ENCODE peak calls at places on chromosomes 7 and 10, in six cellular contexts. D, L, Q, T, E and I are unnamed samples. For H3K4me1, the result is how much of the 10 kb centered on the place peaks cover.

GRCh38 chr7:53947670-53948226 is 594.4 kb upstream of the VSTM2A start:
- DNase-seq in D (no peak), L (no peak), Q (no peak), T (no peak), E (no peak), I (no peak)

GRCh38 chr10:129853236-129853946 is 110.7 kb downstream of the EBF3 start:
- DNase-seq in D (peak), L (no peak), Q (no peak), T (no peak), E (no peak), I (no peak)

GRCh38 chr10:125257521-125258105 is 97.2 kb upstream of the CTBP2 start:
- DNase-seq in D (no peak), L (no peak), Q (no peak), T (no peak), E (no peak), I (no peak)

GRCh38 chr7:105853931-105854419 is 22.4 kb downstream of the ATXN7L1 start:
- DNase-seq in D (no peak), L (no peak), Q (no peak), T (no peak), E (no peak), I (no peak)

GRCh38 chr7:128035712-128036111 is 4.5 kb upstream of the LRRC4 start:
- DNase-seq in D (peak), L (no peak), Q (no peak), T (peak), E (no peak), I (no peak)

GRCh38 chr7:38312776-38313175 is 39.3 kb upstream of the TARP start:
- DNase-seq in D (no peak), L (no peak), Q (no peak), T (no peak), E (no peak), I (no peak)

GRCh38 chr7:111985802-111986201 is 220.4 kb downstream of the DOCK4 start:
- DNase-seq in D (no peak), L (no peak), Q (no peak), T (no peak), E (no peak), I (no peak)

GRCh38 chr10:90912854-90913479 is 7.9 kb downstream of the ANKRD1 start:
- DNase-seq in D (no peak), L (no peak), Q (no peak), T (no peak), E (no peak), I (no peak)

GRCh38 chr7:17109017-17109416 is 189.4 kb upstream of the AHR start:
- DNase-seq in D (no peak), L (no peak), Q (no peak), T (no peak), E (no peak), I (no peak)

GRCh38 chr10:31808258-31809218 is 120.1 kb downstream of the ARHGAP12 start:
- DNase-seq in D (peak), L (peak), Q (peak), T (peak), E (no peak), I (no peak)

GRCh38 chr10:100009283-100009792 is 409 bp downstream of the DNMBP start:
- DNase-seq in D (peak), L (no peak), Q (no peak), T (no peak), E (no peak), I (no peak)

GRCh38 chr7:118328505-118329211 is 104.2 kb downstream of the ANKRD7 start:
- DNase-seq in D (no peak), L (no peak), Q (no peak), T (no peak), E (no peak), I (no peak)

GRCh38 chr7:113698556-113699220 is 220.1 kb downstream of the PPP1R3A start:
- DNase-seq in D (peak), L (peak), Q (no peak), T (peak), E (no peak), I (peak)

GRCh38 chr7:46885167-46885566 is 696.7 kb downstream of the TNS3 start:
- DNase-seq in D (no peak), L (no peak), Q (no peak), T (no peak), E (no peak), I (no peak)

GRCh38 chr10:28765641-28766040 is 88.3 kb downstream of the BAMBI start:
- DNase-seq in D (no peak), L (no peak), Q (no peak), T (no peak), E (no peak), I (no peak)

GRCh38 chr7:106165328-106165727 is 53.2 kb upstream of the SYPL1 start:
- DNase-seq in D (no peak), L (no peak), Q (no peak), T (no peak), E (no peak), I (no peak)

GRCh38 chr10:107141539-107142061 is 22.9 kb downstream of the SORCS1 start:
- DNase-seq in D (no peak), L (no peak), Q (no peak), T (no peak), E (no peak), I (no peak)

GRCh38 chr10:110410329-110411046 is 87.2 kb upstream of the DUSP5 start:
- DNase-seq in D (peak), L (peak), Q (no peak), T (peak), E (no peak), I (no peak)

GRCh38 chr7:155752756-155753445 is 59.4 kb downstream of the SHH start:
- DNase-seq in D (no peak), L (no peak), Q (peak), T (no peak), E (no peak), I (no peak)

GRCh38 chr7:131103997-131104396 is 223.7 kb upstream of the MKLN1 start:
- DNase-seq in D (no peak), L (no peak), Q (no peak), T (no peak), E (no peak), I (no peak)

GRCh38 chr10:93269281-93269680 is 195.6 kb downstream of the CYP26A1 start:
- DNase-seq in D (no peak), L (no peak), Q (no peak), T (no peak), E (no peak), I (no peak)

GRCh38 chr10:43868362-43868672 is 219.6 kb upstream of the ZNF32 start:
- DNase-seq in D (no peak), L (no peak), Q (no peak), T (no peak), E (no peak), I (no peak)

GRCh38 chr10:76012928-76013327 is 581.5 kb downstream of the LRMDA start:
- DNase-seq in D (no peak), L (no peak), Q (no peak), T (no peak), E (no peak), I (no peak)

GRCh38 chr10:64115913-64116643 is 594.9 kb downstream of the REEP3 start:
- DNase-seq in D (no peak), L (no peak), Q (no peak), T (no peak), E (no peak), I (no peak)

GRCh38 chr10:69045441-69046300 is 42.2 kb upstream of the SRGN start:
- DNase-seq in D (no peak), L (no peak), Q (peak), T (no peak), E (no peak), I (no peak)

GRCh38 chr7:35624299-35625186 is 70.4 kb downstream of the HERPUD2 start:
- DNase-seq in D (peak), L (peak), Q (no peak), T (peak), E (peak), I (peak)

GRCh38 chr7:139752148-139752547 is 25.6 kb downstream of the HIPK2 start:
- DNase-seq in D (no peak), L (no peak), Q (no peak), T (no peak), E (no peak), I (no peak)

GRCh38 chr7:139753079-139753692 is 24.6 kb downstream of the HIPK2 start:
- DNase-seq in D (no peak), L (no peak), Q (no peak), T (peak), E (no peak), I (no peak)

GRCh38 chr7:139752600-139752999 is 25.2 kb downstream of the HIPK2 start:
- DNase-seq in D (no peak), L (no peak), Q (no peak), T (no peak), E (no peak), I (no peak)

GRCh38 chr7:139750459-139751095 is 27.2 kb downstream of the HIPK2 start:
- DNase-seq in D (no peak), L (no peak), Q (no peak), T (no peak), E (no peak), I (no peak)

DNA sequence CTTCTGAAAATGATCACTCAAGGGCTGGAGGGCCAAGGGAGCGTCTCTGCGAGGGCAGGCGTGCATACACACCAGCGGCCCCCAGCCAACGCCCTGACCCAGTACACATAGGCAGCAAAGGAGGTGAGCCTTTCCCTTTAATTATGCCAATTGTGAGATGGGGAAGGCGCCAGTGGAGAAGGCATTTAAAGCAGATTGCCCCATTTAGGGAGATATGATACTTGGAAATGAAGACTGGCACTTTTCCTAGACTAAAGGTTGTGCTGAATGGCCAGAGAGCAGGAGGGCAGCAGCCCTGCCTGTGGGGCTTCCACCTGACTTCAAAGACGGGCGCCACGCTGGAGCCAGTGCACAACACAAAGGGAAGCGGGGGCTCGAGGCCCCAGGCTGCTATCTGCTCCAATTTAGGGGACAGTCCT is 24.1 kb downstream of the HIPK2 start:
- DNase-seq in D (no peak), L (no peak), Q (no peak), T (no peak), E (no peak), I (no peak)
- H3K4me1 ChIP-seq in D (under half), L (under half), Q (under half), T (under half), E (under half), I (under half)

DNA sequence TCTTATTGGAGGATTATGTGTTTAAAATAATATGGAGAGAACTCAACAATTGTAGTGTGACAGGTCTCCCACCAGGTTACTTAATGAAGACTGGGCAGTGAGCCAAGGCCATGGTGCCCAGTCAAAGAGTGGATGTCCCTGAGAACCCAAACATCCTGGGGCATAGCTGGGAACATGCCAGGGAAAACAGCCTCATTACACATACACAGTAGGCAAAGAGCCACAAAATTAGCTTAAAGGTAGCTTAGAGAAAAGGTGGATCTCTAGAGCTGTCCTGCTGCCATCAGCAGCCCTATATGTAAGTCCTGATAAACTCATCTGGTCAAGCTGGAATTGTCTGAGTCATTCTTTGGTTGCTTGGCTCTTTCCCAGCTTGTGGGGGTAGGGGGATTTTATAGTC is 287.8 kb downstream of the PHF14 start:
- DNase-seq in D (peak), L (peak), Q (no peak), T (no peak), E (no peak), I (no peak)
- TF ChIP-seq ZNF274 in D (no peak), L (no peak), Q (no peak), T (no peak), E (no peak), I (no peak)

GRCh38 chr7:50588937-50589336 is 23.7 kb upstream of the DDC start:
- DNase-seq in D (no peak), L (no peak), Q (no peak), T (no peak), E (no peak), I (peak)
- TF ChIP-seq YY1 in D (no peak), L (no peak), Q (no peak), T (no peak), E (peak), I (no peak)

DNA sequence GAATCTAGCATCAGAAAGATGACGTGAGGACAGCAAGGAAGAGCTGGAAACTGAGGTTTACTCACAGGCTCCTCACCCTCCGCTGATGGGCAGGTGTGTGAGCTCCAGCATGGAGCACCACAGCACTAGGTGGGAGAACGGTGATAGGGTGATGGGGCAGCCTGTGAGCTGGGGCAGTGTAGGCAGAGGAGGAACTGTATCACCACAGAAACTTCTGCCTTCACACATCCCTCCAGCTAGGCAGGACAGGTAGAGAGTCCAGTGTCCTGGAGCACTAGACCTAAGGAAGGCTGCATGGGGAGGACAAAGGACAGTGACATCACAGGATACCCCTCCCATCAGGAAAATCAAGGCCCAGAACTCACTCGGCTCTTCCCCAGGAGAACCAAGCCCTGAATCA is 241.8 kb upstream of the PRSS58 start:
- DNase-seq in D (no peak), L (no peak), Q (no peak), T (no peak), E (no peak), I (no peak)
- H3K4me1 ChIP-seq in D (under half), L (under half), Q (under half), T (under half), E (under half), I (under half)